ENCODE peak calls at places on chromosomes 13 and 19, in ten cellular contexts. B is GM10248; F is cardiac fibroblast; X is activated T-cell treated with anti-CD3 and anti-CD28 coated beads for 1 hour; E is stimulated activated CD4-positive, alpha-beta T cell treated with anti-CD3 and anti-CD28 coated beads, Interleukin-1b, Interleukin-23, amount 100 ng/mL, for 1 hour; V is tibial nerve; J is ELF-1; Q is right cardiac atrium; T is NCI-H748 treated with DMSO at 0.1 percent for 48 hours; S is HEK293T. K is an unnamed sample.

GRCh38 chr19:5152013-5152763 is 183.3 kb downstream of the KDM4B start:
- DNase-seq in V (no peak), J (no peak), E (no peak), X (no peak), S (no peak), T (no peak), F (no peak), Q (peak), B (no peak), K (no peak)

GRCh38 chr19:12794936-12795335 is 3.6 kb downstream of the JUNB start:
- DNase-seq in T (no peak), B (no peak), J (no peak), S (no peak), X (no peak), F (peak), V (no peak), E (no peak), Q (peak), K (no peak)

GRCh38 chr13:109160357-109160756 is 530.9 kb downstream of the MYO16 start:
- DNase-seq in V (no peak), J (no peak), B (no peak), Q (no peak), T (no peak), X (no peak), S (no peak), F (no peak), E (no peak), K (no peak)

GRCh38 chr13:23378009-23378632 is 55.4 kb downstream of the SACS start:
- DNase-seq in E (no peak), Q (no peak), X (peak), F (peak), S (no peak), V (no peak), J (no peak), T (no peak), B (peak), K (peak)

GRCh38 chr13:73254827-73255226 is 196.0 kb downstream of the KLF5 start:
- DNase-seq in J (no peak), X (no peak), T (no peak), V (no peak), E (no peak), S (peak), B (no peak), Q (no peak), F (no peak), K (no peak)

GRCh38 chr13:27168870-27169525 is 2.6 kb downstream of the USP12 start:
- DNase-seq in T (peak), J (no peak), Q (no peak), X (no peak), F (peak), B (no peak), E (no peak), V (no peak), S (no peak), K (no peak)

GRCh38 chr13:75621147-75621546 is 15.0 kb upstream of the LMO7 start:
- DNase-seq in E (no peak), F (peak), X (no peak), S (no peak), T (no peak), B (no peak), V (no peak), Q (no peak), J (no peak), K (peak)

GRCh38 chr19:43674630-43674982 is 4.6 kb upstream of the PLAUR start:
- DNase-seq in B (no peak), S (no peak), V (no peak), E (no peak), F (peak), Q (no peak), X (no peak), J (no peak), T (no peak), K (no peak)

GRCh38 chr19:4575978-4576933 is 16.8 kb upstream of the SEMA6B start:
- DNase-seq in J (peak), T (no peak), V (peak), X (peak), E (peak), F (peak), S (peak), Q (peak), B (peak), K (peak)

GRCh38 chr19:44476559-44477408 is 23.5 kb downstream of the ZNF180 start:
- DNase-seq in F (peak), B (no peak), J (peak), V (no peak), S (no peak), T (peak), Q (no peak), E (no peak), X (no peak), K (peak)

GRCh38 chr13:95505976-95506375 is 46.5 kb upstream of the CLDN10 start:
- DNase-seq in B (no peak), X (no peak), S (no peak), F (no peak), V (no peak), T (no peak), E (no peak), Q (no peak), J (peak), K (no peak)

GRCh38 chr19:7844405-7844804 is 14.4 kb downstream of the EVI5L start:
- DNase-seq in J (no peak), E (no peak), V (no peak), Q (no peak), F (no peak), X (no peak), T (no peak), B (no peak), S (no peak), K (no peak)